ENCODE peak calls at places on chromosomes 13 and 19, in seven cellular contexts. U is activated T-helper 9 cell treated with anti-CD3 and anti-CD28 coated beads, Interleukin-2, amount 50 U/mL, for 16 hours; K is GM10248; L is colonic mucosa; T is EL; M is cardiac muscle cell; O is Daoy. D is an unnamed sample.

GRCh38 chr19:42122691-42123607 is 9.3 kb downstream of the POU2F2 start:
- DNase-seq in U (peak), K (peak), L (no peak), T (no peak), M (no peak), O (no peak), D (no peak)

GRCh38 chr19:38656171-38656981 is 8.9 kb downstream of the ACTN4 start:
- DNase-seq in U (no peak), K (no peak), L (no peak), T (peak), M (peak), O (peak), D (no peak)

GRCh38 chr19:29483641-29483920 is 42.2 kb upstream of the VSTM2B start:
- DNase-seq in U (no peak), K (peak), L (no peak), T (no peak), M (no peak), O (no peak), D (no peak)

GRCh38 chr19:30385174-30385573 is 13.0 kb downstream of the ZNF536 start:
- DNase-seq in U (no peak), K (no peak), L (no peak), T (no peak), M (no peak), O (no peak), D (no peak)

GRCh38 chr13:21675095-21676007 is 4.5 kb downstream of the FGF9 start:
- DNase-seq in U (peak), K (peak), L (peak), T (no peak), M (no peak), O (no peak), D (no peak)

GRCh38 chr19:37914908-37915307 is 7.9 kb downstream of the SIPA1L3 start:
- DNase-seq in U (no peak), K (peak), L (no peak), T (no peak), M (no peak), O (no peak), D (no peak)

GRCh38 chr19:49558591-49558990 is 21.8 kb downstream of the NOSIP start:
- DNase-seq in U (no peak), K (no peak), L (no peak), T (no peak), M (no peak), O (no peak), D (no peak)

GRCh38 chr19:30703645-30704044 is 331.5 kb downstream of the ZNF536 start:
- DNase-seq in U (no peak), K (no peak), L (no peak), T (no peak), M (no peak), O (no peak), D (no peak)

GRCh38 chr13:73325351-73326214 is 266.8 kb downstream of the KLF5 start:
- DNase-seq in U (no peak), K (no peak), L (peak), T (no peak), M (no peak), O (no peak), D (no peak)

GRCh38 chr13:74068471-74068870 is 65.7 kb downstream of the KLF12 start:
- DNase-seq in U (no peak), K (no peak), L (no peak), T (no peak), M (no peak), O (no peak), D (no peak)

GRCh38 chr13:32211788-32212187 is 103.4 kb downstream of the ZAR1L start:
- DNase-seq in U (no peak), K (no peak), L (no peak), T (peak), M (peak), O (peak), D (no peak)

GRCh38 chr13:33033361-33033812 is 17.2 kb downstream of the KL start:
- DNase-seq in U (no peak), K (peak), L (no peak), T (no peak), M (no peak), O (no peak), D (no peak)

GRCh38 chr19:5293607-5294089 is 47.0 kb downstream of the PTPRS start:
- DNase-seq in U (no peak), K (no peak), L (no peak), T (peak), M (peak), O (peak), D (peak)

GRCh38 chr19:12035220-12036172 is at the start of gene ZNF433:
- DNase-seq in U (peak), K (peak), L (peak), T (peak), M (peak), O (peak), D (peak)

D was measured in BE2C.